ENCODE peak calls at places on chromosome 6, in nine cellular contexts. F, M, A, K, G, C, J, W and Z are unnamed samples.

GRCh38 chr6:7629321-7629720 is 39.3 kb downstream of the SNRNP48 start:
- DNase-seq in M (no peak), F (no peak), W (no peak), A (no peak), K (no peak), J (no peak), G (no peak), C (no peak), Z (no peak)

GRCh38 chr6:19052219-19052618 is 665.1 kb downstream of the RNF144B start:
- DNase-seq in M (peak), J (no peak), A (no peak), C (no peak), W (no peak), G (no peak), K (peak), F (no peak), Z (no peak)

GRCh38 chr6:42402184-42402583 is 49.5 kb downstream of the TRERF1 start:
- DNase-seq in J (no peak), W (no peak), A (no peak), G (no peak), M (peak), K (peak), F (no peak), C (peak), Z (no peak)

GRCh38 chr6:4611441-4612129 is 164.6 kb upstream of the CDYL start:
- DNase-seq in M (no peak), K (no peak), J (no peak), C (no peak), A (no peak), W (no peak), F (no peak), G (no peak), Z (no peak)

GRCh38 chr6:159013229-159013628 is 13.2 kb upstream of the RSPH3 start:
- DNase-seq in K (no peak), F (no peak), W (no peak), J (no peak), C (no peak), G (no peak), M (no peak), A (no peak), Z (no peak)

GRCh38 chr6:26342106-26342999 is 22.6 kb upstream of the BTN3A2 start:
- DNase-seq in F (no peak), M (peak), C (peak), G (no peak), W (no peak), J (no peak), A (peak), K (peak), Z (no peak)

GRCh38 chr6:163324326-163324927 is 90.1 kb upstream of the QKI start:
- DNase-seq in M (no peak), K (no peak), A (no peak), C (no peak), W (no peak), G (peak), F (no peak), J (no peak), Z (no peak)

GRCh38 chr6:156557269-156557885 is 219.8 kb upstream of the ARID1B start:
- DNase-seq in A (peak), G (no peak), M (peak), J (peak), W (no peak), F (no peak), K (peak), C (peak), Z (peak)

GRCh38 chr6:17705428-17705777 is 1.3 kb downstream of the NUP153 start:
- DNase-seq in G (no peak), W (no peak), K (peak), M (peak), C (peak), J (peak), F (peak), A (no peak), Z (peak)

GRCh38 chr6:149566372-149567193 is at the start of gene GINM1:
- DNase-seq in W (peak), C (peak), G (peak), J (peak), A (peak), K (no peak), M (peak), F (peak), Z (peak)

GRCh38 chr6:21587925-21588811 is 5.4 kb upstream of the SOX4 start:
- DNase-seq in J (no peak), M (peak), F (peak), C (peak), W (peak), K (no peak), G (peak), A (peak), Z (peak)

GRCh38 chr6:149443411-149444181 is 41.2 kb downstream of the ZC3H12D start:
- DNase-seq in C (peak), A (no peak), J (no peak), G (no peak), F (no peak), K (no peak), M (no peak), W (no peak), Z (no peak)

GRCh38 chr6:86686496-86686895 is 250.8 kb upstream of the HTR1E start:
- DNase-seq in A (no peak), C (no peak), M (no peak), W (no peak), K (no peak), G (peak), F (no peak), J (no peak), Z (no peak)

GRCh38 chr6:14216931-14217684 is 99.5 kb downstream of the CD83 start:
- DNase-seq in C (peak), F (no peak), J (no peak), G (no peak), W (no peak), M (no peak), K (no peak), A (no peak), Z (no peak)

GRCh38 chr6:159036673-159037072 is 8.1 kb downstream of the TAGAP start:
- DNase-seq in K (no peak), W (no peak), C (no peak), M (no peak), G (no peak), A (no peak), F (no peak), J (no peak), Z (no peak)

GRCh38 chr6:129500958-129501381 is 209.0 kb downstream of the ARHGAP18 start:
- DNase-seq in M (no peak), F (no peak), C (peak), J (peak), G (no peak), A (peak), K (no peak), W (no peak), Z (no peak)

GRCh38 chr6:130643361-130643760 is 183.8 kb upstream of the SMLR1 start:
- DNase-seq in K (no peak), C (no peak), F (no peak), G (no peak), W (no peak), A (no peak), M (no peak), J (no peak), Z (no peak)

GRCh38 chr6:138774370-138774769 is 801 bp downstream of the CCDC28A start:
- DNase-seq in C (no peak), K (no peak), G (no peak), W (no peak), F (no peak), J (no peak), M (no peak), A (no peak), Z (no peak)

GRCh38 chr6:119978274-119978889 is 628.8 kb upstream of the MAN1A1 start:
- DNase-seq in J (no peak), M (peak), C (peak), W (no peak), G (no peak), K (peak), A (peak), F (no peak), Z (no peak)

GRCh38 chr6:148273962-148274752 is 68.5 kb upstream of the SASH1 start:
- DNase-seq in K (no peak), J (no peak), G (no peak), F (no peak), M (peak), W (no peak), C (peak), A (no peak), Z (no peak)
- TF ChIP-seq CTCF in K (no peak), J (no peak), G (no peak), F (no peak), M (peak), W (no peak), C (peak), A (peak), Z (no peak)

GRCh38 chr6:143513410-143513809 is 1.9 kb upstream of the FUCA2 start:
- DNase-seq in W (peak), A (peak), G (no peak), C (no peak), K (peak), J (peak), F (no peak), M (peak), Z (no peak)

GRCh38 chr6:143517447-143517773 is 5.9 kb upstream of the FUCA2 start:
- DNase-seq in F (no peak), K (no peak), A (no peak), C (no peak), G (no peak), J (no peak), M (no peak), W (no peak), Z (no peak)

GRCh38 chr6:143514996-143515760 is 3.7 kb upstream of the FUCA2 start:
- DNase-seq in W (peak), K (no peak), C (no peak), M (no peak), A (no peak), G (no peak), J (no peak), F (no peak), Z (no peak)

GRCh38 chr6:143516700-143517446 is 5.4 kb upstream of the FUCA2 start:
- DNase-seq in M (no peak), A (no peak), K (no peak), G (no peak), C (no peak), F (no peak), W (no peak), J (peak), Z (no peak)

GRCh38 chr6:143515766-143516355 is 4.3 kb upstream of the FUCA2 start:
- DNase-seq in G (no peak), K (no peak), W (no peak), C (no peak), M (no peak), F (no peak), J (no peak), A (no peak), Z (no peak)
- H3K4me3 ChIP-seq in G (no peak), K (no peak), W (no peak), C (no peak), M (no peak), F (no peak), J (no peak), A (no peak), Z (no peak)

DNA sequence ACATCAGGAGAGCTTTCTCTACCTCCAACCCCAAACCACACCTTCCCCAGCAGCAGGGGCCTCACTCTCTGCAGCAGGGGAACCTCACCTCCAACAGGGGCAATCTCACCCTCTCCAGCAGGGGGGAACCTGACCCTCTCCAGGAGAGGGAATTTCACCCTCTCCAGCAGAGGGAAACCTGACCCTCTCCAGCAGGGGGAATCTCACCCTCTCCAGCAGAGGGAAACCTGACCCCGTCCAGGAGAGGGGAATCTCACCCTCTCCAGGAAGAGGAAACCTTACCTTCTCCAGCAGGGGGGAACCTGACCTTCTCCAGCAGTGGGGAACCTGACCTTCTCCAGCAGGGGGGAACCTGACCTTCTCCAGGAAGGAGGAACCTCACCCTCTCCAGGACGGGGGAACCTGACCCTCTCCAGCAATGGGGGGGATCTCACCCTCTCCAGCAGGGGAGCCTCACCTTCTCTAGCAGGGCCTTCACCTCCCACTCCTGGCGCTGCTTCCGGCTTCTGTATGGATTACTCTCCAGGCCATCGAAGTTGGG is 3.1 kb downstream of the B3GALT4 start:
- DNase-seq in M (peak), J (peak), A (peak), W (no peak), K (peak), C (peak), F (no peak), G (peak), Z (no peak)
- TF ChIP-seq CTCF in M (peak), J (peak), A (peak), W (peak), K (peak), C (peak), F (peak), G (peak), Z (peak)

DNA sequence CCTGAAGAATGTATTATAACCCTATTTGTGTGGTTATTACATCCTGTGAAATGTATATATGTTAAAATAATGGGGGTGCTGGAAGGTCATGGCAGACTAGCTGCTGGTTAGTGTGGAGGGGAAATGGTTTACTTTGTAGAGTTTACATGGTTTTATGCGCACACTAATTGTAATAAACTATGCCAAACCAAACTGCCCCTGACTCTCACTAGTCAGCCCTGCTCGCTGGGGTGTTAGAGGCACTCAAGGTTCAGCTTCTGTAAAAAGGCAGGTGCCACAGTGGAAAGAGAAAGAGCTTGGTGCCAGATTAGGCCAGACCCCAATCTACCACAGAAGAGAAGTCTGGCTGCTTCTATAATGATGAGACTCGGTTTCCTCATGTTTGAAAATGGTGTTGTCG is 52.7 kb downstream of the GOPC start:
- DNase-seq in F (no peak), W (no peak), G (no peak), C (no peak), A (no peak), M (no peak), J (no peak), K (no peak), Z (no peak)
- H3K4me3 ChIP-seq in F (no peak), W (no peak), G (no peak), C (no peak), A (peak), M (no peak), J (no peak), K (no peak), Z (no peak)

GRCh38 chr6:9851541-9852380 is 563.1 kb downstream of the TFAP2A start:
- DNase-seq in M (peak), G (peak), W (no peak), C (peak), F (peak), A (peak), J (no peak), K (peak), Z (no peak)
- TF ChIP-seq CTCF in M (peak), G (no peak), W (no peak), C (peak), F (peak), A (peak), J (no peak), K (peak), Z (no peak)